ENCODE peak calls at places on chromosomes 11 and 22, in four cellular contexts. J is IMR-90, L is transverse colon, S is ovary. R is an unnamed sample.

GRCh38 chr22:48870436-48870835 is 957.2 kb downstream of the BRD1 start:
- DNase-seq in J (no peak), L (no peak), S (no peak), R (no peak)

GRCh38 chr11:103906291-103906850 is 130.1 kb upstream of the DDI1 start:
- DNase-seq in J (no peak), L (no peak), S (no peak), R (no peak)

GRCh38 chr11:102592634-102593581 is 32.2 kb downstream of the MMP20 start:
- DNase-seq in J (peak), L (no peak), S (no peak), R (no peak)

GRCh38 chr11:70020336-70021214 is 57.5 kb upstream of the ANO1 start:
- DNase-seq in J (peak), L (no peak), S (no peak), R (no peak)

GRCh38 chr22:17613280-17613679 is 15.3 kb downstream of the ATP6V1E1 start:
- DNase-seq in J (no peak), L (no peak), S (no peak), R (no peak)

GRCh38 chr11:94171693-94172440 is 43.2 kb downstream of the PANX1 start:
- DNase-seq in J (peak), L (peak), S (peak), R (peak)

GRCh38 chr11:20088368-20089260 is 71.7 kb downstream of the DBX1 start:
- DNase-seq in J (peak), L (no peak), S (no peak), R (no peak)

GRCh38 chr11:62593434-62594044 is 2.2 kb upstream of the TUT1 start:
- DNase-seq in J (peak), L (peak), S (peak), R (peak)

GRCh38 chr11:25039165-25039564 is 542.3 kb downstream of the LUZP2 start:
- DNase-seq in J (no peak), L (no peak), S (no peak), R (no peak)

GRCh38 chr11:68927280-68928107 is 23.8 kb downstream of the IGHMBP2 start:
- DNase-seq in J (peak), L (peak), S (peak), R (no peak)

GRCh38 chr11:45945392-45945999 is 23.0 kb downstream of the LARGE2 start:
- DNase-seq in J (no peak), L (no peak), S (no peak), R (no peak)

GRCh38 chr11:129637473-129637872 is 178.2 kb upstream of the TMEM45B start:
- DNase-seq in J (peak), L (no peak), S (no peak), R (no peak)

GRCh38 chr11:19938051-19938856 is 222.0 kb downstream of the DBX1 start:
- DNase-seq in J (peak), L (peak), S (no peak), R (no peak)

GRCh38 chr11:83249972-83250593 is 36.1 kb downstream of the CCDC90B start:
- DNase-seq in J (peak), L (no peak), S (no peak), R (no peak)

GRCh38 chr22:47101321-47101885 is 339.0 kb downstream of the TBC1D22A start:
- DNase-seq in J (no peak), L (no peak), S (no peak), R (no peak)

GRCh38 chr22:44846726-44847275 is 94.4 kb downstream of the ARHGAP8 start:
- DNase-seq in J (no peak), L (no peak), S (no peak), R (no peak)

GRCh38 chr11:9735236-9735635 is 71.4 kb downstream of the SWAP70 start:
- DNase-seq in J (no peak), L (no peak), S (no peak), R (no peak)

GRCh38 chr11:87063982-87064381 is 26.2 kb downstream of the TMEM135 start:
- DNase-seq in J (peak), L (no peak), S (no peak), R (no peak)

GRCh38 chr11:116217006-116217405 is 555.8 kb downstream of the BUD13 start:
- DNase-seq in J (peak), L (peak), S (no peak), R (no peak)

GRCh38 chr11:27427183-27427980 is 45.2 kb downstream of the LGR4 start:
- DNase-seq in J (peak), L (no peak), S (no peak), R (no peak)

GRCh38 chr11:122167100-122167499 is 51.1 kb upstream of the BLID start:
- DNase-seq in J (peak), L (no peak), S (no peak), R (no peak)

GRCh38 chr11:103659138-103659734 is 377.2 kb upstream of the DDI1 start:
- DNase-seq in J (no peak), L (no peak), S (no peak), R (no peak)

GRCh38 chr22:26041931-26042330 is 127.3 kb upstream of the SEZ6L start:
- DNase-seq in J (no peak), L (no peak), S (no peak), R (no peak)

GRCh38 chr22:46807458-46807857 is 45.0 kb downstream of the TBC1D22A start:
- DNase-seq in J (no peak), L (no peak), S (no peak), R (no peak)

DNA sequence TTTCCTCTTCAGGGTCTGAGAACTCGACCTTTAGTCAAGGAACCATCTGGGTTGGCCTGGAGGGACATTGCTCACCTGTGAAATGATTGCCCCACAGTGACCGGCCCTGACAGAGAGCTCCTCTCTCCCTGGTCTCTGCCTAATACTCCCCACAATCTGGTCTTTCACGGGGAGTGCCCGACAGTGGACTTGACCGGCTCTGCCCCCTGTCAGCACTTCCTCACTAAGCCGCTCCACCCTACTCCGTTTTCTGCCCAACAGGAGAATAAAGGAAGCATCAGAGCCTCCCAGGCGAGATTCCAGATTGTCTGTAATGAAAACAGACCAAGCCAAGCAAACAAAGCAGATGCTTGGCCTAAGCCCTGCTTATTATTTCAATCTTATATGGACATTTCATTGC is 87.8 kb downstream of the FBXO7 start:
- DNase-seq in J (no peak), L (no peak), S (peak), R (no peak)
- TF ChIP-seq POLR2A in J (no peak), L (no peak), S (no peak), R (no peak)

DNA sequence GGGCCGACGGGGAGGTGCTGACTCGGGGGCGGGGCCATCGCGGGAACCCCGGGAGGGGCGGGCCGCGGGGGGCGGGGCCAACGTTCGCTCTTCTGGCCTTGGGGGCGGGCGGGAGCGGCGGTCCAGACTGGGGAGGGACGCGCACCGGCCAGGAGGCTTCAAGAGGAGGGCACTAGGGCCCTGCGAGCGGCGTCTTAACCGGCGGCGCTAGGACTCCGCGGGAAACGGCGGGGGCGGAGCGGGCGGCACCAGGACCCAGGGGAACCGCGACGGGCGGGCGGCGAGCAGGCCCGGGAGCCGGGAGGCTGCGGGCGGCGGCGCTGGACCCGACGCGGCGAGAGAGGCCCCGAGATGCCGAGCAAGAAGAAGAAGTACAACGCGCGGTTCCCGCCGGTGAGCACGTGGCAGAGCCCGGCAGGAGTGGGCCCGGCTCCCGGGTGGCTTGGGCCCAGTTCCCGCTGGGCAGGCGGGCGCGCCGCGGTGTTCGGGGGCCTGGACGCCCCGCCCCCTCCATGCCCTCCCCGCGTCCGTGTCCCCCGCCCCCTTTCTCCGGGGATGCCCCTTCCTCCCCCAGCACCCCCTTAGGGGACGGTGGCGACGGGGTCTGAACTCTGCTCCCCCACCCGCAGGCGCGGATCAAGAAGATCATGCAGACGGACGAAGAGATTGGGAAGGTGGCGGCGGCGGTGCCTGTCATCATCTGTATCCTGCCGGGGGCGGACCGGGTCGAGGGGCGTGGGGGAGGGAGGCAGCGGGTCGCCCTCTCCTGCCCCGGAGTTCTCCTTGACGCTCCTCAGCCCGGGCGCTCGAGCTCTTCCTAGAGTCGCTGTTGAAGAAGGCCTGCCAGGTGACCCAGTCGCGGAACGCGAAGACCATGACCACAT is at the start of gene DRAP1:
- DNase-seq in J (peak), L (peak), S (peak), R (peak)
- TF ChIP-seq POLR2A in J (peak), L (peak), S (peak), R (peak)

GRCh38 chr22:37486224-37486845 is at the start of gene MFNG:
- DNase-seq in J (peak), L (peak), S (peak), R (peak)
- TF ChIP-seq POLR2A in J (no peak), L (no peak), S (no peak), R (no peak)

DNA sequence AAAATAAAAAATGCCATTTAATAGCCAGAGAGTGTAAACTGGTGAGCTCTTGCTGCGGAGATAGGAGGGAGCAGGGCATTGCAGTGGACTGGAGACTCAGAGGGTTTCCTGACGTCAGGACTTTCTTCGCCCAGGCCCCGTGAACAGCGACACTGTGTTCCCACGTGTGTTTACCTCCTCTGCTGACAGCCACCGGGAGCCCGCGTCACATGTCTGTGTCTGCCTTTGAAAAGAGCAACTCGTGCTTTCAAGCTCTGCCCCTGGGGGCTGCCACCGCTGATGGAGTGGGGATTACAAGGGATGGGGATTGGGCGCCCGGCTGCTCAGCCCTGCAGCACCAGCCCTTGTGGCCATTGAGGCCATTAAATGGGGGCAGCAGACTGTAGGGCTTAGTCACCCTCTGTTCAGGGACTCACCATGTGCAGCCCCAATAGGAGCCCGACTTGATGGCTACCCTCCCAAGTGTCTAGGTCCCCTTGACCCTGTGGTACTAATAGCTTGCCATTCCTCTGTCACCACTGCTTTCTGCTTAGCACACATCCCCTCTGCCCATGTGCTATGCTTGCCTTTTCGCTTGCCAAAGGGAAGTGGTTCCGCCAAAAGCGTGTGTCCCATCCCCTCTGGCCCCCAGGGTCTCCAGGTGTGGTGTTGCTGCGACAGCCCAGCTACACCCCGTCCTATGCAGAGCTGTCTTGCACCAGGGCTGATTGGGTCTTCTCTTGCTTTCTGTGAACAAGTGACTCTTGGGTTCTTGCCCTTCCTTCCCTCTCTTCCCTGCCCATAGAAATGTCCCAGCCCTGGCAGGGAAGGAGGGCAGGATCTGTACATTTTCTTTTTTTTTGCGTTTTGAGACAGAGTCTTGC is 3.5 kb downstream of the TANGO2 start:
- DNase-seq in J (no peak), L (no peak), S (no peak), R (no peak)
- TF ChIP-seq POLR2A in J (no peak), L (no peak), S (no peak), R (no peak)

GRCh38 chr11:65114538-65115171 is 2.8 kb downstream of the ZNHIT2 start:
- DNase-seq in J (no peak), L (no peak), S (no peak), R (no peak)

GRCh38 chr11:65112226-65112550 is 516 bp downstream of the TM7SF2 start:
- DNase-seq in J (no peak), L (no peak), S (no peak), R (no peak)

GRCh38 chr11:65113361-65113756 is 1.7 kb downstream of the TM7SF2 start:
- DNase-seq in J (no peak), L (no peak), S (no peak), R (peak)

GRCh38 chr11:65112551-65113360 is 1.1 kb downstream of the TM7SF2 start:
- DNase-seq in J (peak), L (peak), S (peak), R (peak)

GRCh38 chr11:65113839-65114238 is 2.2 kb downstream of the TM7SF2 start:
- DNase-seq in J (no peak), L (no peak), S (no peak), R (no peak)
- TF ChIP-seq POLR2A in J (no peak), L (no peak), S (no peak), R (no peak)

GRCh38 chr11:16393335-16393734 is 37.0 kb upstream of the SOX6 start:
- DNase-seq in J (no peak), L (no peak), S (no peak), R (no peak)
- TF ChIP-seq POLR2A in J (no peak), L (no peak), S (no peak), R (no peak)

DNA sequence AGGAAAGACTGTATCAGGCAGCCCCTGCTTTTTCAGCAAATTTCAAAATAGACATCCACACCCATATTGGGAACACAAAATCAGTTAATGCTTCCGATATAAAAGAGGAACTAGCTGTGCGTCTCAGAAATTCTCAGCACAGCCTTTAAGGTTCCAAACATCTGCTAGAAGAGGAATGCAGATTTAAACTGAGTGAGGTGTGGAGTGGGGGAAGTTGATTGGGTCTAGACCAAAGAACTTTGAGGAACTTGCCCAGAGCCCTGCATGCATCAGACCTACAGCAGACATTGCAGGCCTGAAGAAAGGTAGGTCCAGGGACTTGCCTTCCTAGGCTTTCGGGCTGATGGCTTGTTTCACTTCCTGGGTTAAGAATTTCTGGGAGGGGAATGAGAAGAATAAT is at the start of gene MS4A4A:
- DNase-seq in J (no peak), L (peak), S (no peak), R (no peak)
- TF ChIP-seq POLR2A in J (no peak), L (peak), S (no peak), R (no peak)

R was measured in uterus.